ENCODE peak calls at places on chromosomes 11 and 22, in ten cellular contexts. W is Karpas-422; H is trophoblast cell; C is neuronal stem cell; L is vagina; V is ovary; R is hepatocyte; D is CD8-positive, alpha-beta memory T cell; K is stomach; E is HepG2. A is an unnamed sample.
A peak's percentile ranks its signal among the peaks of the same experiment; 100 is the strongest.

GRCh38 chr11:26583550-26583949 is 11.5 kb upstream of the MUC15 start:
- DNase-seq in V (no peak), L (no peak), E (no peak), W (no peak), R (peak; percentile 34), K (no peak), C (no peak), H (peak; percentile 92), D (no peak), A (no peak)

GRCh38 chr11:94705419-94705818 is 62.7 kb upstream of the AMOTL1 start:
- DNase-seq in H (no peak), D (no peak), L (no peak), V (no peak), E (no peak), R (no peak), C (no peak), W (no peak), K (no peak), A (no peak)

GRCh38 chr11:120756931-120757330 is 245.4 kb downstream of the GRIK4 start:
- DNase-seq in H (no peak), L (no peak), C (no peak), W (no peak), K (no peak), E (peak; percentile 14), D (no peak), V (no peak), R (no peak), A (no peak)

GRCh38 chr11:87114093-87114492 is 76.4 kb downstream of the TMEM135 start:
- DNase-seq in V (no peak), H (no peak), L (no peak), C (no peak), W (no peak), E (no peak), K (no peak), D (no peak), R (no peak), A (no peak)

GRCh38 chr11:3827434-3828186 is 13.1 kb downstream of the RHOG start:
- DNase-seq in H (no peak), R (no peak), D (no peak), V (no peak), L (no peak), K (no peak), E (no peak), C (no peak), W (no peak), A (no peak)

GRCh38 chr22:48786679-48786996 is 1041.0 kb downstream of the BRD1 start:
- DNase-seq in H (no peak), C (no peak), K (no peak), V (no peak), L (no peak), D (no peak), R (no peak), W (no peak), E (no peak), A (no peak)

GRCh38 chr11:23205156-23205871 is 345.0 kb upstream of the CCDC179 start:
- DNase-seq in R (no peak), L (no peak), C (no peak), K (no peak), V (no peak), E (no peak), D (no peak), H (no peak), W (no peak), A (no peak)

GRCh38 chr11:57458410-57459111 is 1.8 kb upstream of the RTN4RL2 start:
- DNase-seq in H (no peak), W (peak; percentile 70), C (no peak), V (peak; percentile 69), E (no peak), L (no peak), R (peak; percentile 67), D (peak; percentile 43), K (peak; percentile 62), A (no peak)

GRCh38 chr11:73556966-73557365 is 40.9 kb downstream of the FAM168A start:
- DNase-seq in V (no peak), L (no peak), E (no peak), C (no peak), W (no peak), D (no peak), H (no peak), R (no peak), K (no peak), A (no peak)

GRCh38 chr11:91846002-91846401 is 378.6 kb upstream of the FAT3 start:
- DNase-seq in L (no peak), R (no peak), C (no peak), K (no peak), W (no peak), D (no peak), V (no peak), E (no peak), H (no peak), A (no peak)

GRCh38 chr11:117882539-117882938 is 6.1 kb upstream of the FXYD6 start:
- DNase-seq in H (no peak), L (peak; percentile 61), V (no peak), K (no peak), C (no peak), R (peak; percentile 43), D (no peak), W (no peak), E (no peak), A (no peak)

GRCh38 chr11:59857444-59858434 is 8.5 kb downstream of the TCN1 start:
- DNase-seq in W (no peak), C (no peak), K (no peak), E (no peak), H (peak; percentile 57), R (no peak), V (no peak), D (no peak), L (no peak), A (no peak)

GRCh38 chr11:9003573-9004309 is at the start of gene NRIP3:
- DNase-seq in E (no peak), C (peak; percentile 66), H (peak; percentile 50), V (peak; percentile 78), L (no peak), K (peak; percentile 81), R (peak; percentile 84), W (no peak), D (peak; percentile 84), A (peak; percentile 54)

DNA sequence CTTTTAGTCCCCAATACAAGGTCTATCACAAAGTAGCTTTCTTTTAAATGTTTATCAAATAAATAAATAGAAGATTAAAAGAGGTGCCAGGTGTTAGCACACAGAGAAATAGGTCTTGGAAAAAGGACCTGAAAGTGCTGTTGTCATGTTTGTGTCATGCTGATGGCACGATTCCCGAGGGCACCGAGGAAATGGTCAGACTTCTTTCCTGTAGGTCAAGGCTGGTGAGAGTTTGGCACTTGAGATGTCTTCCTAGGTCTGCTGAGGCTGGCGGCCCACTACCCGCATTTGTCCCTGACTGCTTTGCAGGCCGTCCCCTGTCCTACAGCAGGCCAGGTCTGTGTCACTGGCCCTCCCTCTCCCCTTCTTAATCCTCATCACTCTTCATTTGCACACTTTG is 112.1 kb downstream of the ATXN10 start:
- DNase-seq in K (no peak), W (no peak), L (no peak), D (no peak), C (no peak), V (no peak), H (no peak), R (no peak), E (no peak), A (no peak)
- H3K27ac ChIP-seq in K (no peak overlapping the region), W (peak overlapping the region; percentile 93), L (no peak overlapping the region), D (no peak overlapping the region), C (no peak overlapping the region), V (no peak overlapping the region), H (no peak overlapping the region), R (no peak overlapping the region), E (no peak overlapping the region), A (no peak overlapping the region)

DNA sequence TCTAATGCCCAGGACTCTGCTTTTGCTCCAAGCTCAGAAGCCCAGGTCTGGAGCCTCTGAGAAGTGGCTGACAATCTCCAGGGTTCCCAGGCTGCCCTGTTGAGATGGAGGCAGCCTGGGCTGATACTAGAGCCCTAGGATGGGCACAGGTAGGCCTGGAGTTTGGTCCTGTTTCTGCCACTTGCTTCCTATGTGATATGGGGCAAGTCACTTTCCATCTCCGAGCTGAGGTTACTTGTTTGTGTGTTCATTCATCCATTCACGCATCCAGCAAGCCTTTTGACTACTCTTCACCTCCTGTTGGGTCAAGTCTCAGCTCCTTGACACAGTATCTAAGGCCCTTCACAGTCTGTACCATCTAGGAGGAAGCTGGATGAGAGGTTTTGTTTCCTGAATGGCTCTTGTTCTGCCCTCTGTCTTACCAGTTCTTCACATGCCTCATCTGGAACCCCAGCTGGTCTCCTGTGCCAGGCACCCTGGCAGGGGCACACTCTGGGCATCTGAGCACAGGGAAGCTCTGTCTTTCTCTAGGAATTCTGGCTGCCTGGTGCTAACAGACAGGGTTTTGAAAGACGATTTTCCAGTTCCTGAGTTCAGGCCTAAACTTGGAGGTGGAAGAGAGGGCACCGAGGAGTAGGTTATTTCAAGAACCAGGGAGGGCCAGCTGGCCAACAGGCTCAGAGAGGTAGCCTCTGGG is 53.2 kb upstream of the AMPD3 start:
- DNase-seq in V (no peak), K (no peak), E (no peak), W (no peak), C (no peak), L (peak; percentile 82), D (no peak), R (no peak), H (no peak), A (no peak)
- H3K27ac ChIP-seq in V (no peak overlapping the region), K (peak overlapping the region; percentile 23), E (no peak overlapping the region), W (no peak overlapping the region), C (no peak overlapping the region), L (no peak overlapping the region), D (no peak overlapping the region), R (no peak overlapping the region), H (no peak overlapping the region), A (no peak overlapping the region)

DNA sequence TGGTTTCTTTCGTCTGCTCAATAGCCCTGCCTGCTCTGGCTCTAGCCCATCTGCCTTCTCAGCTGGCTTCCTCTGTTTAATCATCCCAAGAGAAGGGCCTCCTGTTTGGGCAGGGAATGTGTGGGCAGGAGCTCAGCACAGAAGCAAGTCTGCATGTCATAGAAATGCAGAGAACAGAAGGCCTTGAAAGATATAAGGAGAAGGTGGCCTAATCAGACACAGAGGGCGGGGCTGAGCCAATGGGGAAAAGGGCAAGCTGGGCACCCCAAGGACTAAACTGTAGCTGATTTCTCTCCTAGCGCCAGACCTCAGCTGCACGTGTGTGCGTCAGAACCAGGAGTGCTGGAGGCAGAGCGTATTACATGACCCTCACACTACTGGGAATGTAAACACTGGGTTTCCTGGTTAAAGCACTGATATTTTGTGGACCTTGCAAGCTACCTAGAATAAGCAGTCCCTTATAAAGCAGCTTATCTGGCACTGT is 7.6 kb upstream of the CCKBR start:
- DNase-seq in K (peak; percentile 86), D (no peak), L (no peak), E (no peak), H (no peak), W (no peak), V (peak; percentile 81), C (no peak), R (peak; percentile 82), A (no peak)
- H3K27ac ChIP-seq in K (peak overlapping the region; percentile 90), D (no peak overlapping the region), L (no peak overlapping the region), E (no peak overlapping the region), H (no peak overlapping the region), W (no peak overlapping the region), V (peak overlapping the region; percentile 22), C (no peak overlapping the region), R (peak overlapping the region; percentile 91), A (no peak overlapping the region)

DNA sequence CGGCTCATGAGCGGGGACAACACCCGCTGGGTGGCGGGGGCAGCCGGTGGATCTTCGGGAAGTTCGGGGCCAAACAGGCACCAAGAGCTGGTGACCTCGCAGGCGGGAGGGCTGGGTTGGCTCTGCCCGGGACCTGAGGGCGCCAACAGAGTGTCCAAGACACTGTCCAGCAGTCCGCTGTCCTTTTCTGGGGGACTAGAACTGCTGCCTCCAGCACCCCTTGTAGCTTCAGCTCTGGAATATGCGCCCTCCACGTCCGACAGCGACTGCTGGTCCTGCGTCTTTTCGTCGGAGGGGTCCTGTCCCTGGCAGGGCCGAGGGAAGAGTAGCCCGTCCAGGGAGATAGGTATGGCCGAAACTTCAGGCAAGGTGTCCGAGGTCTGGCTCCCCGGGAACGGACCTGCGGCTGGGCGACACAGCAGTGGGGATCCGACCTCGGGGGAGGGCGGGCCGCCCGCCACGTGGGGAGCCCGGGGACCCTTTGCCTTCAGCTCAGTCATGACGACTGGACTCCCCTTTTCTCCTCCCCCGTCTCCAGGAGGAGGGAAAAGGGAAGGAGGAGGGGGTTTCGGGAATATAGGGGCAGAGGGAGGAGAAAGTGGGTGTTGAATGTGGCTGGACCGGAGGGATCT is 926 bp downstream of the PGR start:
- DNase-seq in W (no peak), L (no peak), C (peak; percentile 3), D (no peak), H (no peak), R (peak; percentile 5), V (peak; percentile 64), K (no peak), E (no peak), A (no peak)
- H3K27ac ChIP-seq in W (no peak overlapping the region), L (peak overlapping the region; percentile 93), C (no peak overlapping the region), D (no peak overlapping the region), H (no peak overlapping the region), R (no peak overlapping the region), V (peak overlapping the region; percentile 90), K (peak overlapping the region; percentile 71), E (no peak overlapping the region), A (no peak overlapping the region)